ENCODE peak calls at places on chromosomes 6 and 20, in ten cellular contexts. A, L, Q, E, W, B, J, U, G and D are unnamed samples.

GRCh38 chr20:34475979-34476736 is 40.1 kb upstream of the DYNLRB1 start:
- DNase-seq in A (peak; percentile 36), L (peak; percentile 8), Q (peak; percentile 29), E (peak; percentile 70), W (no peak), B (no peak), J (no peak), U (peak; percentile 70), G (peak; percentile 1), D (peak; percentile 35)

GRCh38 chr6:43847741-43848630 is 78.0 kb downstream of the VEGFA start:
- DNase-seq in A (no peak), L (no peak), Q (no peak), E (no peak), W (no peak), B (no peak), J (peak; percentile 23), U (no peak), G (no peak), D (no peak)

GRCh38 chr6:57283096-57283495 is 34.3 kb upstream of the PRIM2 start:
- DNase-seq in A (no peak), L (no peak), Q (no peak), E (no peak), W (no peak), B (peak; percentile 27), J (no peak), U (no peak), G (no peak), D (no peak)

GRCh38 chr6:105983763-105984162 is 102.4 kb upstream of the PRDM1 start:
- DNase-seq in A (no peak), L (no peak), Q (no peak), E (no peak), W (no peak), B (no peak), J (no peak), U (no peak), G (no peak), D (no peak)

GRCh38 chr20:24951536-24952047 is 2.5 kb downstream of the CST7 start:
- DNase-seq in A (no peak), L (no peak), Q (no peak), E (no peak), W (no peak), B (no peak), J (no peak), U (no peak), G (no peak), D (no peak)

GRCh38 chr20:58839991-58840747 is 10.5 kb downstream of the GNAS-AS1 start:
- DNase-seq in A (no peak), L (no peak), Q (no peak), E (no peak), W (no peak), B (no peak), J (no peak), U (no peak), G (no peak), D (peak; percentile 49)

GRCh38 chr6:36335465-36336209 is 1.1 kb downstream of the BNIP5 start:
- DNase-seq in A (no peak), L (no peak), Q (no peak), E (no peak), W (no peak), B (no peak), J (no peak), U (no peak), G (no peak), D (no peak)

GRCh38 chr20:36196676-36197075 is 39.6 kb upstream of the AAR2 start:
- DNase-seq in A (no peak), L (no peak), Q (no peak), E (no peak), W (no peak), B (no peak), J (no peak), U (no peak), G (no peak), D (no peak)

GRCh38 chr6:157218371-157219198 is 104.7 kb downstream of the TMEM242 start:
- DNase-seq in A (no peak), L (no peak), Q (no peak), E (no peak), W (no peak), B (no peak), J (no peak), U (no peak), G (no peak), D (no peak)

GRCh38 chr6:33812669-33813068 is 8.9 kb upstream of the MLN start:
- DNase-seq in A (peak; percentile 61), L (no peak), Q (no peak), E (peak; percentile 78), W (no peak), B (no peak), J (peak; percentile 32), U (peak; percentile 56), G (no peak), D (peak; percentile 93)

GRCh38 chr6:28218312-28219248 is 6.5 kb upstream of the ZSCAN9 start:
- DNase-seq in A (peak; percentile 68), L (no peak), Q (peak; percentile 22), E (peak; percentile 74), W (peak; percentile 27), B (no peak), J (peak; percentile 73), U (peak; percentile 91), G (no peak), D (peak; percentile 62)

GRCh38 chr6:56282391-56282790 is 35.0 kb upstream of the COL21A1 start:
- DNase-seq in A (no peak), L (no peak), Q (no peak), E (no peak), W (no peak), B (no peak), J (no peak), U (no peak), G (no peak), D (no peak)

GRCh38 chr6:32845381-32845884 is 1.6 kb upstream of the PSMB8 start:
- DNase-seq in A (no peak), L (no peak), Q (peak; percentile 55), E (no peak), W (no peak), B (no peak), J (no peak), U (no peak), G (peak; percentile 50), D (no peak)

GRCh38 chr6:85498596-85499258 is 48.8 kb downstream of the NT5E start:
- DNase-seq in A (no peak), L (no peak), Q (no peak), E (peak; percentile 67), W (no peak), B (peak; percentile 46), J (peak; percentile 50), U (no peak), G (no peak), D (no peak)

GRCh38 chr20:54362283-54362682 is 113.1 kb upstream of the DOK5 start:
- DNase-seq in A (no peak), L (no peak), Q (no peak), E (no peak), W (no peak), B (no peak), J (no peak), U (no peak), G (no peak), D (peak; percentile 3)

GRCh38 chr6:125124250-125124777 is 29.3 kb upstream of the TPD52L1 start:
- DNase-seq in A (no peak), L (no peak), Q (no peak), E (peak; percentile 8), W (no peak), B (peak; percentile 84), J (peak; percentile 57), U (no peak), G (no peak), D (peak; percentile 27)

GRCh38 chr6:41581381-41581991 is 35.3 kb downstream of the FOXP4 start:
- DNase-seq in A (no peak), L (no peak), Q (no peak), E (no peak), W (no peak), B (no peak), J (no peak), U (peak; percentile 61), G (no peak), D (peak; percentile 41)

GRCh38 chr20:39607124-39607523 is 645.0 kb downstream of the DHX35 start:
- DNase-seq in A (no peak), L (no peak), Q (no peak), E (no peak), W (no peak), B (no peak), J (no peak), U (no peak), G (no peak), D (no peak)